ENCODE peak calls at places on chromosomes 12 and 14, in nine cellular contexts. P, S, L, Q, A, B, V, D and J are unnamed samples.

GRCh38 chr12:91622981-91623380 is 440.4 kb upstream of the DCN start:
- DNase-seq in P (no peak), S (no peak), L (no peak), Q (no peak), A (no peak), B (no peak), V (no peak), D (no peak), J (no peak)

GRCh38 chr12:3580071-3580749 is 89.2 kb downstream of the PRMT8 start:
- DNase-seq in P (no peak), S (no peak), L (no peak), Q (no peak), A (no peak), B (no peak), V (no peak), D (no peak), J (no peak)

GRCh38 chr14:71472961-71473340 is 459.3 kb upstream of the RGS6 start:
- DNase-seq in P (no peak), S (no peak), L (no peak), Q (no peak), A (no peak), B (no peak), V (no peak), D (no peak), J (no peak)

GRCh38 chr14:52025310-52025709 is 36.0 kb downstream of the RTRAF start:
- DNase-seq in P (peak), S (peak), L (no peak), Q (no peak), A (no peak), B (peak), V (no peak), D (no peak), J (no peak)

GRCh38 chr14:100330007-100330344 is 6.8 kb downstream of the SLC25A47 start:
- DNase-seq in P (no peak), S (no peak), L (no peak), Q (no peak), A (no peak), B (no peak), V (no peak), D (no peak), J (no peak)

GRCh38 chr14:64394423-64394822 is 6.3 kb downstream of the MTHFD1 start:
- DNase-seq in P (no peak), S (no peak), L (no peak), Q (no peak), A (no peak), B (no peak), V (no peak), D (no peak), J (no peak)

GRCh38 chr14:32319368-32320049 is 9.6 kb upstream of the AKAP6 start:
- DNase-seq in P (no peak), S (no peak), L (no peak), Q (no peak), A (no peak), B (no peak), V (no peak), D (no peak), J (no peak)

GRCh38 chr12:6914246-6914947 is at the start of gene ENO2:
- DNase-seq in P (peak), S (no peak), L (peak), Q (peak), A (peak), B (peak), V (peak), D (peak), J (peak)

GRCh38 chr14:34981743-34982420 is 910 bp upstream of the SRP54 start:
- DNase-seq in P (no peak), S (no peak), L (no peak), Q (no peak), A (peak), B (peak), V (peak), D (peak), J (no peak)

GRCh38 chr12:49342066-49342913 is 4.4 kb upstream of the DNAJC22 start:
- DNase-seq in P (peak), S (no peak), L (peak), Q (peak), A (peak), B (peak), V (peak), D (peak), J (peak)

GRCh38 chr12:82524020-82524419 is 162.7 kb upstream of the TMTC2 start:
- DNase-seq in P (no peak), S (no peak), L (no peak), Q (no peak), A (no peak), B (no peak), V (no peak), D (no peak), J (no peak)

GRCh38 chr14:101234588-101234937 is 326.7 kb upstream of the DIO3 start:
- DNase-seq in P (no peak), S (no peak), L (no peak), Q (no peak), A (no peak), B (no peak), V (no peak), D (no peak), J (no peak)

GRCh38 chr14:68670344-68670725 is 122.5 kb downstream of the ZFP36L1 start:
- DNase-seq in P (no peak), S (no peak), L (no peak), Q (no peak), A (no peak), B (no peak), V (no peak), D (no peak), J (no peak)

GRCh38 chr12:480831-481230 is 21.1 kb downstream of the B4GALNT3 start:
- DNase-seq in P (no peak), S (no peak), L (no peak), Q (no peak), A (no peak), B (no peak), V (peak), D (no peak), J (no peak)

GRCh38 chr14:98173291-98173690 is 1098.7 kb downstream of the BCL11B start:
- DNase-seq in P (no peak), S (no peak), L (no peak), Q (no peak), A (no peak), B (no peak), V (no peak), D (no peak), J (no peak)

GRCh38 chr12:26187429-26187828 is 7.9 kb upstream of the SSPN start:
- DNase-seq in P (no peak), S (no peak), L (no peak), Q (no peak), A (no peak), B (no peak), V (no peak), D (no peak), J (no peak)

GRCh38 chr12:12696562-12697383 is 790 bp upstream of the GPR19 start:
- DNase-seq in P (peak), S (peak), L (peak), Q (peak), A (peak), B (peak), V (peak), D (peak), J (peak)

GRCh38 chr12:93128332-93128707 is 199.2 kb upstream of the EEA1 start:
- DNase-seq in P (no peak), S (no peak), L (no peak), Q (no peak), A (no peak), B (no peak), V (no peak), D (no peak), J (no peak)

GRCh38 chr12:31245822-31246469 is 80.0 kb downstream of the SINHCAF start:
- DNase-seq in P (peak), S (no peak), L (no peak), Q (no peak), A (no peak), B (no peak), V (no peak), D (no peak), J (no peak)

GRCh38 chr12:45688188-45688587 is 41.3 kb upstream of the ARID2 start:
- DNase-seq in P (no peak), S (no peak), L (no peak), Q (no peak), A (no peak), B (no peak), V (no peak), D (no peak), J (no peak)

GRCh38 chr12:122917508-122918227 is 21.7 kb upstream of the VPS37B start:
- DNase-seq in P (peak), S (peak), L (peak), Q (no peak), A (no peak), B (peak), V (peak), D (no peak), J (no peak)

GRCh38 chr14:45610303-45610702 is 357.3 kb upstream of the MIS18BP1 start:
- DNase-seq in P (peak), S (no peak), L (no peak), Q (no peak), A (peak), B (peak), V (no peak), D (no peak), J (no peak)

GRCh38 chr14:50813544-50813863 is 17.5 kb downstream of the NIN start:
- DNase-seq in P (no peak), S (no peak), L (no peak), Q (no peak), A (no peak), B (no peak), V (no peak), D (no peak), J (no peak)

GRCh38 chr12:20058068-20058467 is 310.3 kb upstream of the PDE3A start:
- DNase-seq in P (peak), S (no peak), L (no peak), Q (no peak), A (no peak), B (no peak), V (no peak), D (no peak), J (no peak)

GRCh38 chr12:99898645-99899044 is 86.1 kb downstream of the ANKS1B start:
- DNase-seq in P (no peak), S (no peak), L (no peak), Q (no peak), A (no peak), B (no peak), V (no peak), D (no peak), J (no peak)

GRCh38 chr12:132342322-132342721 is 12.9 kb upstream of the GALNT9 start:
- DNase-seq in P (no peak), S (no peak), L (no peak), Q (no peak), A (peak), B (no peak), V (no peak), D (peak), J (no peak)

GRCh38 chr14:64556526-64556925 is 6.8 kb downstream of the PPP1R36 start:
- DNase-seq in P (peak), S (peak), L (no peak), Q (no peak), A (no peak), B (no peak), V (no peak), D (no peak), J (no peak)

GRCh38 chr12:92582466-92582865 is 120.3 kb upstream of the PLEKHG7 start:
- DNase-seq in P (no peak), S (no peak), L (no peak), Q (no peak), A (no peak), B (no peak), V (no peak), D (no peak), J (no peak)

DNA sequence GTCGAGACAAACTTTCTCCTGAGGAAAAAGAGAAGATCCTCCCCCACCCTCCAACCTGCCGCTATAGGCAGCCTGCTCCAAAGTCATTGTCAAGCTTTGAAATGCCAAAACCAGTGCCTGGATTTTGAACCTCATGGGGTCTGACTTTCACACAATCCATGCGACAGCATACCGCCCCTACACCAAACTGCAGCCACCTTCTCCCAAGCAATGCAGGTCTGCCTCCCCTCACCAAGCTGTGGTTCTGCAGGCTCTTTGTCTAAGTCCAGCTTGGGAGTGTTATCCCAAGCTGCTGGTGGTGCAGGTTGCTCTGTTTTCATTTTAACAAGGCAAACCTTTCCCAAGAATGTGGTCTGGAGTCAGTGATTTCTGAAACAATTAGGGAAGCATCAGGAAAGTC is 12.4 kb downstream of the TBX5 start:
- DNase-seq in P (no peak), S (no peak), L (no peak), Q (no peak), A (no peak), B (no peak), V (no peak), D (no peak), J (no peak)
- TF ChIP-seq CTCF in P (no peak), S (no peak), L (no peak), Q (no peak), A (no peak), B (no peak), V (no peak), D (no peak), J (no peak)

DNA sequence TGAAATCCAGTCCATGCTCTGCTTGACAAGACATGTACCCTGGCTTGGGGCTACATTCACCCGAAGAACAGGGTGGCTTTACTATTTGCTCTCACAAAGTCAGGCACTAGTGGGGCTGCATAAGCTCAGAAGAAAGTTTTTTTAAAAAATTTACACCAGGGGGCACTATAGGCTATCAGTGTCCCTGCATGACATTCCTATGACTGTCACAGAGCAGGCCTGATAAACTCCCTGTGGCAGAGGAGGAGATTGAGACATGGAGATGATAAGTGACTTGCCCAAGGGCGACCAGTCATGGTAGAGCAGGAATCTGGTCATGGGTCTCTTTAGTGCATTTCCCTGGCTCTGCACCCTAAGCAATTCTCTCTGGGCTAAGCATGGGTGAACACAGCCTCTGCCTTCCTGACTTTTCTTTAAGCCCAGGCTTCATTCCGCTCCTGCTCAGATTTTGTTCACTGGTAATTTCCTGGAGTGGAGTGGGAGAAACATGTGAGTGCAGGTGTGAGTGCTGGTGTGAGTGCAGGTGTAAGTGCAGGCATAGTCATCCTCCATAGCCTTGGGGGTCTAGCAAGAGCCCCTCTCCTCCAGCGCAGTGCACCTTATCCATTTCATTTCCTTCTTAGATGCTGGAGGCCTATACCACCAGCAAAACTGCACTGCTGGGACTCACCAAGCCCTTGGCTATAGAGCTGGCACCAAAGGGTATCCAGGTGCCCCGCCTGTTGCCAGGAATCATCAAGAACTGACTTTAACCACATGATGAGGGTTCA is 91.6 kb downstream of the DHRS2 start:
- DNase-seq in P (peak), S (no peak), L (no peak), Q (no peak), A (peak), B (peak), V (no peak), D (no peak), J (no peak)
- TF ChIP-seq CTCF in P (peak), S (peak), L (peak), Q (peak), A (peak), B (peak), V (peak), D (peak), J (no peak)

DNA sequence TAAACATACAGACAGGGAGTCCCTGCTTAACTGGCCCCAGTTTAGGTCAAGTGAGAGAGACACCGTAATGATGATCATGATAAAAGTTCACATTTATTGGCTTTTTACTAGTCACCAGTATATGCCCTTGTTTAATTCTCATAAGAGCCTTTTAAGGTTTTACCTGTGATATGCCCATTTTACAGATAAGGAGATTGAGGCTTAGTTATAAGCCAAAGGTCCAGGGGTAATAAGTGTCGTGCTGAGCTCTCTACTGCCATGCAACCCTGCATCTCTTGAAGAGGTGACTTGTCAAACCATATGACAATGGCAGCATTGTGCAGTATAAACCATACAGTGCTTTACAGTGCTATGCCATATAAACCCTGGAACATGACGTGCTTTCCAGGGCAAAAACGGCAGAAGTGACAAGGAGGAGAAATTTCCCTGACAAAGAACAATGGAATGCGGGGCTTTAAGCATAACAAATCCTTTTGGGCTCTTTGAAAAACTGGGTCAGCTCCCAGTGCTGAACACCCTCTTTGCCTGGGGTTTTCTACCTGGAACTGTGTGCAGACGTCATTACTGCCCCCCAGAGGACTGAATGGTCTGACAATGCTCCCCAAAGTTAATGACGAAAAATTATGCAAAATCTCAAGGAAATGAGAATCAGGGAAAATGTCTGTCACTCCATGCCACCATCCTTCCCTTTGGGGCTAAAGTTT is 59.7 kb upstream of the C14orf132 start:
- DNase-seq in P (no peak), S (no peak), L (no peak), Q (no peak), A (peak), B (no peak), V (no peak), D (peak), J (no peak)
- TF ChIP-seq CTCF in P (no peak), S (no peak), L (no peak), Q (peak), A (peak), B (no peak), V (no peak), D (no peak), J (no peak)

GRCh38 chr14:73759714-73760597 is 45.8 kb upstream of the PNMA1 start:
- DNase-seq in P (peak), S (peak), L (peak), Q (peak), A (peak), B (peak), V (peak), D (peak), J (peak)
- TF ChIP-seq CTCF in P (no peak), S (no peak), L (no peak), Q (no peak), A (no peak), B (peak), V (no peak), D (no peak), J (no peak)

GRCh38 chr12:116592731-116593130 is 33.5 kb downstream of the MAP1LC3B2 start:
- DNase-seq in P (no peak), S (no peak), L (no peak), Q (no peak), A (no peak), B (no peak), V (no peak), D (no peak), J (no peak)
- TF ChIP-seq CTCF in P (no peak), S (no peak), L (no peak), Q (no peak), A (no peak), B (no peak), V (no peak), D (no peak), J (no peak)

GRCh38 chr12:131230340-131231099 is 276.8 kb downstream of the ADGRD1 start:
- DNase-seq in P (no peak), S (no peak), L (no peak), Q (no peak), A (peak), B (no peak), V (no peak), D (no peak), J (no peak)

GRCh38 chr12:131223791-131224567 is 270.3 kb downstream of the ADGRD1 start:
- DNase-seq in P (no peak), S (no peak), L (no peak), Q (no peak), A (no peak), B (no peak), V (no peak), D (peak), J (no peak)

GRCh38 chr12:131229426-131230339 is 276.0 kb downstream of the ADGRD1 start:
- DNase-seq in P (no peak), S (no peak), L (no peak), Q (no peak), A (peak), B (no peak), V (peak), D (peak), J (no peak)

GRCh38 chr12:131223171-131223761 is 269.6 kb downstream of the ADGRD1 start:
- DNase-seq in P (no peak), S (no peak), L (no peak), Q (no peak), A (no peak), B (no peak), V (no peak), D (no peak), J (no peak)

GRCh38 chr12:131226345-131227265 is 272.9 kb downstream of the ADGRD1 start:
- DNase-seq in P (no peak), S (no peak), L (no peak), Q (no peak), A (peak), B (no peak), V (no peak), D (no peak), J (no peak)
- TF ChIP-seq CTCF in P (no peak), S (no peak), L (no peak), Q (no peak), A (peak), B (no peak), V (no peak), D (no peak), J (no peak)

GRCh38 chr14:77914073-77914721 is 114.3 kb downstream of the ADCK1 start:
- DNase-seq in P (no peak), S (no peak), L (no peak), Q (no peak), A (no peak), B (no peak), V (no peak), D (no peak), J (no peak)

GRCh38 chr14:77912754-77913556 is 113.0 kb downstream of the ADCK1 start:
- DNase-seq in P (no peak), S (no peak), L (no peak), Q (no peak), A (no peak), B (no peak), V (no peak), D (no peak), J (no peak)

GRCh38 chr14:77909911-77910310 is 110.0 kb downstream of the ADCK1 start:
- DNase-seq in P (no peak), S (no peak), L (no peak), Q (no peak), A (no peak), B (no peak), V (no peak), D (no peak), J (no peak)

GRCh38 chr14:77908847-77909246 is 108.9 kb downstream of the ADCK1 start:
- DNase-seq in P (no peak), S (no peak), L (no peak), Q (no peak), A (no peak), B (no peak), V (no peak), D (no peak), J (no peak)

DNA sequence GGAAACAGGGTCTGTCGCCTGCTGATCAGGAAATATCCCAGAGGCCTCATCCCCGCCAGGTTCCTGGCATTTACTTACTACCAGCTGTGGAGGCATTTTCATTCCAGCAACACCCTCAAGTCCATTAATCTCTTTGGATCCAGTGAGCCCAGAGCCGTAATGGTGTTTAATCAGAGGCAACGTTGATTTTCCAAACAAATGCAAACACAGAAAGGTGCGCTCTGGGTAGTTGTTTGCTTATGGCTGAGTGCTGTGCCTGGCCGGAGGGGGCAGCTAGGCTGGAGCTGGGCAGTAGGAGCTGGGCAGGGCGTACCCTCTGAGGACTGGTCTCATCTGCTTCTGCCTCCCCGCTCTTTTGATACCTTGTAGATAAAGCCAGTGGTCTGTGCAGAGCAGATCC is 110.6 kb downstream of the ADCK1 start:
- DNase-seq in P (no peak), S (no peak), L (no peak), Q (no peak), A (no peak), B (no peak), V (no peak), D (no peak), J (no peak)
- TF ChIP-seq CTCF in P (no peak), S (no peak), L (no peak), Q (no peak), A (no peak), B (no peak), V (no peak), D (no peak), J (no peak)